ENCODE peak calls at places on chromosomes 11 and 22, in seven cellular contexts. D, S, E, G, V, Y and Q are unnamed samples.

GRCh38 chr11:10899542-10899830 is 41.6 kb upstream of the ZBED5 start:
- DNase-seq in D (peak; percentile 99), S (no peak), E (no peak), G (peak; percentile 70), V (no peak), Y (peak; percentile 70), Q (peak; percentile 50)

GRCh38 chr11:11641581-11641980 is 19.8 kb upstream of the GALNT18 start:
- DNase-seq in D (peak; percentile 40), S (no peak), E (no peak), G (no peak), V (no peak), Y (no peak), Q (no peak)

GRCh38 chr22:42788466-42788865 is 67.8 kb upstream of the A4GALT start:
- DNase-seq in D (no peak), S (no peak), E (no peak), G (no peak), V (no peak), Y (no peak), Q (no peak)

GRCh38 chr11:8281266-8281665 is 17.6 kb upstream of the LMO1 start:
- DNase-seq in D (no peak), S (no peak), E (no peak), G (no peak), V (no peak), Y (no peak), Q (no peak)

GRCh38 chr11:3820971-3821370 is 12.6 kb downstream of the PGAP2 start:
- DNase-seq in D (no peak), S (no peak), E (no peak), G (no peak), V (no peak), Y (no peak), Q (no peak)

GRCh38 chr11:35721576-35722341 is 59.2 kb downstream of the TRIM44 start:
- DNase-seq in D (no peak), S (no peak), E (no peak), G (no peak), V (no peak), Y (no peak), Q (no peak)

GRCh38 chr11:9990221-9990973 is 303.6 kb downstream of the SBF2 start:
- DNase-seq in D (no peak), S (peak; percentile 59), E (peak; percentile 71), G (no peak), V (no peak), Y (no peak), Q (no peak)

GRCh38 chr22:39173787-39174497 is 21.5 kb upstream of the CBX7 start:
- DNase-seq in D (no peak), S (peak; percentile 52), E (no peak), G (no peak), V (no peak), Y (no peak), Q (no peak)

GRCh38 chr22:39679652-39680051 is 109.1 kb downstream of the CACNA1I start:
- DNase-seq in D (no peak), S (no peak), E (no peak), G (no peak), V (no peak), Y (no peak), Q (no peak)

GRCh38 chr22:45400046-45400445 is 13.4 kb downstream of the SMC1B start:
- DNase-seq in D (peak; percentile 70), S (no peak), E (no peak), G (no peak), V (no peak), Y (no peak), Q (no peak)

GRCh38 chr11:57585301-57585700 is 12.2 kb upstream of the SERPING1 start:
- DNase-seq in D (no peak), S (no peak), E (no peak), G (no peak), V (no peak), Y (no peak), Q (no peak)

GRCh38 chr11:15618583-15619032 is 503.9 kb downstream of the INSC start:
- DNase-seq in D (no peak), S (no peak), E (no peak), G (no peak), V (no peak), Y (no peak), Q (no peak)

GRCh38 chr11:116452447-116452846 is 320.3 kb downstream of the BUD13 start:
- DNase-seq in D (no peak), S (no peak), E (no peak), G (no peak), V (no peak), Y (no peak), Q (no peak)

GRCh38 chr11:65491614-65492386 is 7.0 kb upstream of the MALAT1 start:
- DNase-seq in D (peak; percentile 88), S (peak; percentile 93), E (peak; percentile 94), G (peak; percentile 86), V (no peak), Y (peak; percentile 87), Q (peak; percentile 77)

GRCh38 chr11:9651481-9651880 is 12.4 kb upstream of the SWAP70 start:
- DNase-seq in D (no peak), S (no peak), E (no peak), G (no peak), V (no peak), Y (no peak), Q (no peak)

GRCh38 chr11:2267306-2267861 is 3.0 kb downstream of the ASCL2 start:
- DNase-seq in D (no peak), S (no peak), E (no peak), G (peak; percentile 57), V (no peak), Y (no peak), Q (no peak)

GRCh38 chr22:23175817-23176644 is 4.3 kb upstream of the BCR start:
- DNase-seq in D (no peak), S (peak; percentile 26), E (no peak), G (no peak), V (no peak), Y (no peak), Q (peak; percentile 37)

GRCh38 chr11:22666700-22667439 is 459 bp downstream of the GAS2 start:
- DNase-seq in D (no peak), S (peak; percentile 69), E (no peak), G (peak; percentile 68), V (no peak), Y (peak; percentile 33), Q (peak; percentile 49)

GRCh38 chr22:46577361-46578249 is 40.2 kb upstream of the CELSR1 start:
- DNase-seq in D (no peak), S (no peak), E (no peak), G (peak; percentile 76), V (no peak), Y (peak; percentile 38), Q (peak; percentile 42)

GRCh38 chr11:11670582-11670981 is 48.8 kb upstream of the GALNT18 start:
- DNase-seq in D (no peak), S (no peak), E (no peak), G (no peak), V (no peak), Y (no peak), Q (no peak)

GRCh38 chr11:112724194-112724790 is 236.9 kb upstream of the NCAM1 start:
- DNase-seq in D (no peak), S (no peak), E (no peak), G (no peak), V (no peak), Y (no peak), Q (no peak)

GRCh38 chr22:47107431-47107830 is 345.0 kb downstream of the TBC1D22A start:
- DNase-seq in D (peak; percentile 67), S (no peak), E (peak; percentile 82), G (no peak), V (no peak), Y (no peak), Q (no peak)

GRCh38 chr11:67494371-67495233 is 10.6 kb downstream of the PITPNM1 start:
- DNase-seq in D (no peak), S (no peak), E (no peak), G (no peak), V (no peak), Y (no peak), Q (no peak)

GRCh38 chr11:7278314-7278917 is 26.7 kb downstream of the SYT9 start:
- DNase-seq in D (peak; percentile 15), S (peak; percentile 51), E (peak; percentile 69), G (no peak), V (no peak), Y (no peak), Q (no peak)

GRCh38 chr11:129999407-129999806 is 3.2 kb downstream of the PRDM10 start:
- DNase-seq in D (no peak), S (no peak), E (no peak), G (no peak), V (no peak), Y (no peak), Q (no peak)

GRCh38 chr11:61968758-61969390 is 1.4 kb upstream of the FTH1 start:
- DNase-seq in D (no peak), S (no peak), E (no peak), G (peak; percentile 45), V (no peak), Y (peak; percentile 27), Q (no peak)
- H3K27ac ChIP-seq in D (peak overlapping the region; percentile 94), S (no peak overlapping the region), E (peak overlapping the region; percentile 98), G (peak overlapping the region; percentile 98), V (no peak overlapping the region), Y (peak overlapping the region; percentile 99), Q (peak overlapping the region; percentile 100)

GRCh38 chr11:119339581-119340334 is 925 bp downstream of the C1QTNF5 start:
- DNase-seq in D (no peak), S (peak; percentile 61), E (peak; percentile 47), G (peak; percentile 89), V (no peak), Y (peak; percentile 67), Q (peak; percentile 85)
- H3K27ac ChIP-seq in D (no peak overlapping the region), S (no peak overlapping the region), E (no peak overlapping the region), G (peak overlapping the region; percentile 85), V (no peak overlapping the region), Y (peak overlapping the region; percentile 89), Q (peak overlapping the region; percentile 94)

DNA sequence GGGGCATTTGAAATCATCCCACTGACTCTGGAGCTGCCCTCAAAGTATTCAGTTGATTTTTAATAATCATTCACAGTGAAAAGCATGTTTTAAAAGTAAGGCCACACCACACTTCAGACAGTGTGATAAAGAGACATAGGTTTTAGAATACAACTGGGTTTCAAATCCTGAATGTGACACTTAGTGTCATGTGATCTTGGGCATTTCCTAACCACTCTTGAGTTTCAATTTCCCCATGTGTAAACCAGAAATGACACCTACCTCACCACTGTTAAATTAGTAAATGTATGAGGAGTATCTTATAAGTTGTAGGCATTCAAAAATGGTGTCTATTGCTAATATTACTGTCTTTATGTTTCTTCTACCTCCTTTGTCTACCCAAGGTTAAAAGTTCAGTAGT is 5.4 kb downstream of the TMEM123 start:
- DNase-seq in D (no peak), S (no peak), E (no peak), G (no peak), V (no peak), Y (no peak), Q (no peak)
- H3K27ac ChIP-seq in D (no peak overlapping the region), S (no peak overlapping the region), E (no peak overlapping the region), G (no peak overlapping the region), V (peak overlapping the region; percentile 53), Y (no peak overlapping the region), Q (peak overlapping the region; percentile 45)

DNA sequence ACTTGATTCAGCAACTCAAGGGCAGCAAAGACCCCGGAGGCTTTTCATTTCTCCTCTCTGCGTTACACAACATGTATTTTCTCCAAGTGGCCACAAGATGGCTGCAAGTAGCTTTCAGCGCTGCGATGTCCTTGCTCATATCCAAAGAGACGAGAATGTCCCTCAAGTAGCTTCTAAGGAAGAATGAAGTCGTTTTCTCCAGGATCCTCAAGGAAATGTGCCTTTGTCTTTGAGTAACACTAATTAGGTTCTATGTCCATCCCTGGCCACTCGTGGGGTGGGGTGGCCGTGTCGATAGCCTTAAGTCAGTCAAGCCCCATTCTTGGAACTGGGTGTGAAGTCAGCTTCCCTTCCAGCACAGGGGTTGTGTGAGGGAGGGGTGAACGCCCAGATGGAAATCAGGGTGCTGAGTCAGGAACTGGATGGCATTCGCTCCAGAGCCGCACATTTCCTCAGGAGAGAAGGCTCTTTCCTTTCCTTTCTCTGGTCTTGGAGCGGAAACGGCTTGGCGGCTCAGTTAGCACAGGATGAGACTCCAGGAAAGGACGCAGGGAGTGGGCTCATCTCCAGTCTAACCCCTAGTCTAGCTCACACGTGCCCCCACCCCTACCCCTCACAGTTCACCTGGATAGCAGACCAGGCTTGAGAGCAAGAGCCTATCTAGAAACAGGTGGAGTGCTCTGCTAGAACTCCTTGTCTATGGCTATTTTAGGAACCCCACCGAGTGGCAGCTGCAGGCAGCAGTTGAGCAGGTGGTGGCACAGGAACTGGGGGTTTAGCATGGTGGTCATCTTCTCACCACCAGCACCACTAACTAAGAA is 44.3 kb downstream of the NNMT start:
- DNase-seq in D (peak; percentile 57), S (peak; percentile 88), E (peak; percentile 85), G (peak; percentile 63), V (no peak), Y (peak; percentile 43), Q (peak; percentile 36)
- H3K27ac ChIP-seq in D (no peak overlapping the region), S (no peak overlapping the region), E (no peak overlapping the region), G (peak overlapping the region; percentile 48), V (no peak overlapping the region), Y (peak overlapping the region; percentile 15), Q (peak overlapping the region; percentile 56)